ENCODE peak calls at places on chromosomes 6 and 20, in ten cellular contexts. H is H1, W is upper lobe of left lung, U is stomach, Y is prostate gland, C is sigmoid colon, R is esophagus muscularis mucosa, G is HCT116, V is K562, L is breast epithelium. A is an unnamed sample.

GRCh38 chr6:125940691-125941090 is 15.9 kb upstream of the HINT3 start:
- DNase-seq in H (no peak), W (no peak), U (no peak), Y (no peak), C (no peak), R (no peak), G (no peak), V (no peak), L (no peak), A (no peak)

GRCh38 chr6:51322505-51322904 is 503.8 kb downstream of the TFAP2B start:
- DNase-seq in H (no peak), W (no peak), U (no peak), Y (no peak), C (no peak), R (no peak), G (no peak), V (no peak), L (no peak), A (no peak)

GRCh38 chr20:17995967-17996819 is 27.4 kb downstream of the MGME1 start:
- DNase-seq in H (no peak), W (no peak), U (no peak), Y (peak; percentile 31), C (no peak), R (no peak), G (peak; percentile 26), V (peak; percentile 52), L (no peak), A (peak; percentile 62)

GRCh38 chr6:41591859-41592502 is 45.8 kb downstream of the FOXP4 start:
- DNase-seq in H (peak; percentile 97), W (no peak), U (peak; percentile 83), Y (peak; percentile 64), C (peak; percentile 86), R (peak; percentile 95), G (peak; percentile 46), V (peak; percentile 92), L (peak; percentile 81), A (peak; percentile 88)

GRCh38 chr20:58478141-58478805 is 36.9 kb downstream of the APCDD1L start:
- DNase-seq in H (peak; percentile 24), W (no peak), U (no peak), Y (no peak), C (no peak), R (no peak), G (no peak), V (no peak), L (no peak), A (no peak)

GRCh38 chr6:21402368-21402767 is 191.2 kb upstream of the SOX4 start:
- DNase-seq in H (no peak), W (no peak), U (no peak), Y (no peak), C (peak; percentile 79), R (no peak), G (no peak), V (no peak), L (no peak), A (no peak)

GRCh38 chr6:163745566-163746400 is 331.3 kb downstream of the QKI start:
- DNase-seq in H (no peak), W (no peak), U (no peak), Y (no peak), C (no peak), R (no peak), G (no peak), V (peak; percentile 42), L (no peak), A (no peak)

GRCh38 chr20:37007898-37008649 is 56.6 kb upstream of the SAMHD1 start:
- DNase-seq in H (no peak), W (no peak), U (no peak), Y (no peak), C (no peak), R (no peak), G (no peak), V (peak; percentile 28), L (no peak), A (no peak)

GRCh38 chr6:169051371-169051770 is 202.3 kb downstream of the THBS2 start:
- DNase-seq in H (no peak), W (no peak), U (no peak), Y (no peak), C (no peak), R (peak; percentile 14), G (no peak), V (no peak), L (no peak), A (no peak)

GRCh38 chr6:100300221-100300736 is 164.4 kb downstream of the SIM1 start:
- DNase-seq in H (no peak), W (no peak), U (no peak), Y (no peak), C (no peak), R (no peak), G (peak; percentile 96), V (no peak), L (no peak), A (no peak)

GRCh38 chr6:136920858-136921520 is 1.1 kb upstream of the SLC35D3 start:
- DNase-seq in H (peak; percentile 55), W (no peak), U (no peak), Y (no peak), C (no peak), R (peak; percentile 89), G (no peak), V (no peak), L (no peak), A (no peak)

DNA sequence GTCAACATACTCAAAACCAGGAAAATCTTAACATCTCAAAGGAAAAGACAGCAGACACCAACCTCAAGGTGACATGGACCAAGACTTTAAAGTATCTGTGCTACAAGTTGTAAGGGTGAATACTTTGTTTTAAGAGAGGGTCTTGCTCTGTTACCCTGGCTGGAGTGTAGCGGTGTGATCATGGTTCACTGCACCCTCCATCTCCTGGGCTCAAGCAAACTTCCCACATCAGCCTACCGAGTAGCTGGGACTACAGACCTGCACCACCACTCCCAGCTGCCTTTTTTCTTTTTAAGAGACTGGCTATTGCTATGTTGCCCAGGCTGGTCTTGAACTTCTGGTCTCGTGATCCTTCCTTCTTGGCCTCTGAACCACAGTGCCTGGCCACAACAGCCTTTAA is 9.7 kb downstream of the AMD1 start:
- DNase-seq in H (no peak), W (no peak), U (no peak), Y (no peak), C (no peak), R (no peak), G (no peak), V (no peak), L (no peak), A (no peak)
- TF ChIP-seq POLR2AphosphoS5 in H (no peak), W (no peak), U (no peak), Y (no peak), C (no peak), R (no peak), G (no peak), V (no peak), L (no peak), A (no peak)

GRCh38 chr20:49775229-49775693 is 37.4 kb upstream of the SLC9A8 start:
- DNase-seq in H (peak; percentile 52), W (no peak), U (peak; percentile 84), Y (no peak), C (peak; percentile 72), R (no peak), G (peak; percentile 77), V (peak; percentile 50), L (no peak), A (no peak)
- TF ChIP-seq POLR2A in H (no peak), W (no peak), U (no peak), Y (no peak), C (no peak), R (no peak), G (no peak), V (no peak), L (no peak), A (no peak)

DNA sequence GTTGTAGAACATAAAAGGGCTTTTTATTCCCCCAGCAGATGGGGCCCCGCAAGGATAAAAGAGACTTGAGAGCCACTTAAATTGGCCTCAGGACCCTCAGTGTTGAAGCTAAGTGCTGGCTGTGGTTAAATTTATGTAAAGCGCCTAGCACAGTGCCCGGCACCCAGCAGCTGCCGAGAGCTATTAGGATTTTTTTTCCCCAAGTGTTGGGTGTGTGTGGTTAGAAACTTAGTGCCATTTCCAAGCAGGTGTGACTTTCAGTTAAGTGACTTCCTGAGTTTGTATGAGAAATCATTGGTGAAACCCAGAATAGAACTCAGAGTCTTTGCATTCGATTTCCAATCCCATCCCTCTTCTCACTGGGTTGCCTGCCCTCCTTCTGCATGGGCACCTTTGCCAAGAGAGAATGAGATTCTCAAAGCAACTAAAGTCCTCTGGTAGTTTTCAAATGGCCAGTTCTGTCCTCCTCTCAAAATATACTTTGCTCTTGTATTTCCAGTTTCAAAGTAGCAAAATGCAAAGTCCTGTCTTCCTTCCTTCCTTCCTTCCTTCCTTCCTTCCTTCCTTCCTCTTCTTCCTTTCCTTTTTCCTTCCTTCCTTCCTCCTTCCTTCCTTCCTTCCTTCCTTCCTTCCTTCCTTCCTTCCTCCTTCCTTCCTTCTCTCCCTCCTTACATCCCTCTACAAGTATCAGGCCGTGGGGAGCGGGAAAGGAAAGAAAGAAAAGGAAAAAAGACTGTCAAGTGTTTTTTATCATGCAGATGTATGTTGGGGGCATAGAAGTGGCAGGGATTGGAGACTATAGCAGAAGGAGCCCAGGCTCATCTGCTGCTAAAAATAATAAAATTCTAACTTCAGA is 265.0 kb downstream of the CD83 start:
- DNase-seq in H (no peak), W (no peak), U (no peak), Y (no peak), C (no peak), R (no peak), G (no peak), V (no peak), L (no peak), A (no peak)
- TF ChIP-seq POLR2AphosphoS5 in H (no peak), W (no peak), U (no peak), Y (no peak), C (no peak), R (no peak), G (no peak), V (no peak), L (no peak), A (no peak)

GRCh38 chr6:108673602-108674001 is 112.9 kb downstream of the FOXO3 start:
- DNase-seq in H (no peak), W (no peak), U (peak; percentile 50), Y (no peak), C (no peak), R (no peak), G (peak; percentile 78), V (no peak), L (no peak), A (no peak)

GRCh38 chr6:108669673-108670072 is 109.0 kb downstream of the FOXO3 start:
- DNase-seq in H (no peak), W (no peak), U (no peak), Y (no peak), C (no peak), R (no peak), G (no peak), V (no peak), L (no peak), A (no peak)

GRCh38 chr6:108673153-108673552 is 112.4 kb downstream of the FOXO3 start:
- DNase-seq in H (no peak), W (no peak), U (no peak), Y (no peak), C (no peak), R (no peak), G (no peak), V (no peak), L (no peak), A (no peak)

GRCh38 chr6:108671175-108671574 is 110.5 kb downstream of the FOXO3 start:
- DNase-seq in H (no peak), W (no peak), U (no peak), Y (no peak), C (no peak), R (no peak), G (no peak), V (no peak), L (no peak), A (no peak)

DNA sequence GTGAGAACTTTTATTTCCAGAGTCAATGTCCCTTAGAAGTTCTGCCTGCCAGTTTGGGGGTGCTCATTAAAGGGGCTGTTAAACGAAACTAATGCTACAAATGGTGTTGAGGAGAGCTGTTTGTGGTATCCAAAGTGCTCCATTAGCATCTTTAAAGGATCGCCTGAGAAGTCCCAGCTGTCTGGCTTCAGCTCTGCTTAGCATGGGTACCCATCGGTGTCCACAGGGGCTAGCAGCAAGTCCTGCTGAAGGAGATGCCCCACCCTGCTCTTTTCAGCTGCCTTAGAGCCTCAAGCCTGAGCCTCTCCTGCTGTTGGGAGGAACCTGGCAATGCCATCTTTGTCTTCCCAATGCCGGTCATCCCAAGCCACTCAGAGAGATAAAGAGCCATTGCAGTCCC is 111.1 kb downstream of the FOXO3 start:
- DNase-seq in H (no peak), W (no peak), U (no peak), Y (no peak), C (no peak), R (no peak), G (no peak), V (no peak), L (no peak), A (no peak)
- TF ChIP-seq POLR2A in H (no peak), W (no peak), U (no peak), Y (no peak), C (no peak), R (no peak), G (no peak), V (no peak), L (no peak), A (no peak)